ENCODE peak calls at places on chromosomes 4 and X, in eight cellular contexts. P is activated CD4-positive, CD25-positive, alpha-beta regulatory T cell; U is NCI-H1694 treated with DMSO at 0.1 percent for 48 hours; J is foreskin fibroblast; C is activated CD4-positive, alpha-beta T cell treated with anti-CD3 and anti-CD28 coated beads, Interleukin-2, amount 50 U/mL, for 48 hours; L is effector memory CD4-positive, alpha-beta T cell; H is PC-3; T is mesenchymal stem cell. R is an unnamed sample.

GRCh38 chr4:109993116-109993515 is 80.4 kb downstream of the EGF start:
- DNase-seq in T (no peak), U (no peak), J (no peak), H (no peak), C (no peak), L (no peak), P (no peak), R (no peak)

GRCh38 chr4:7414736-7415510 is 19.8 kb downstream of the PSAPL1 start:
- DNase-seq in H (no peak), P (no peak), U (no peak), C (no peak), T (no peak), L (no peak), J (no peak), R (no peak)

GRCh38 chr4:15327311-15328298 is 100.2 kb upstream of the C1QTNF7 start:
- DNase-seq in J (peak), C (no peak), L (no peak), T (peak), H (no peak), P (no peak), U (no peak), R (no peak)

GRCh38 chr4:114025176-114025777 is 45.8 kb upstream of the ARSJ start:
- DNase-seq in P (no peak), U (no peak), C (no peak), J (no peak), L (no peak), T (no peak), H (no peak), R (no peak)

GRCh38 chrX:108834036-108834435 is 97.7 kb upstream of the IRS4 start:
- DNase-seq in U (no peak), T (no peak), J (no peak), C (no peak), L (no peak), H (no peak), P (no peak), R (peak)

GRCh38 chrX:31266172-31267076 is 194.6 kb upstream of the FTHL17 start:
- DNase-seq in L (no peak), T (peak), P (no peak), H (no peak), C (peak), U (no peak), J (no peak), R (peak)

GRCh38 chr4:14667624-14668295 is 334.5 kb upstream of the CPEB2 start:
- DNase-seq in T (no peak), J (no peak), P (no peak), U (no peak), L (no peak), C (no peak), H (peak), R (no peak)

GRCh38 chr4:180923476-180923875 is 1319.7 kb upstream of the TENM3 start:
- DNase-seq in L (no peak), T (peak), C (no peak), H (peak), U (no peak), J (no peak), P (no peak), R (no peak)

GRCh38 chrX:97102938-97103337 is 219.2 kb downstream of the RPA4 start:
- DNase-seq in J (no peak), T (no peak), P (no peak), H (no peak), L (no peak), C (no peak), U (no peak), R (no peak)

GRCh38 chrX:153642655-153643430 is 4.2 kb upstream of the DUSP9 start:
- DNase-seq in P (no peak), J (no peak), C (no peak), H (no peak), T (no peak), L (no peak), U (no peak), R (no peak)

GRCh38 chr4:91058345-91058744 is 931.2 kb downstream of the CCSER1 start:
- DNase-seq in U (no peak), J (no peak), P (no peak), H (peak), C (no peak), T (peak), L (no peak), R (no peak)

GRCh38 chr4:69092980-69093568 is 3.2 kb upstream of the UGT2B7 start:
- DNase-seq in P (no peak), C (no peak), J (no peak), L (no peak), U (no peak), T (no peak), H (no peak), R (no peak)

GRCh38 chr4:153345011-153345981 is 808 bp downstream of the MND1 start:
- DNase-seq in U (peak), L (peak), H (peak), C (peak), T (peak), P (peak), J (peak), R (no peak)

GRCh38 chr4:168995537-168996295 is 14.3 kb downstream of the CBR4 start:
- DNase-seq in P (no peak), J (no peak), C (no peak), H (peak), L (no peak), U (no peak), T (peak), R (no peak)

GRCh38 chrX:254630-255215 is 26.5 kb upstream of the PLCXD1 start:
- DNase-seq in J (no peak), T (no peak), H (no peak), L (no peak), C (no peak), U (no peak), P (no peak), R (no peak)

GRCh38 chr4:91147067-91147466 is 1019.9 kb downstream of the CCSER1 start:
- DNase-seq in J (no peak), C (no peak), L (no peak), U (no peak), H (no peak), T (no peak), P (no peak), R (no peak)

GRCh38 chrX:27883468-27884092 is 75.8 kb downstream of the MAGEB10 start:
- DNase-seq in H (no peak), J (no peak), T (peak), P (no peak), C (no peak), U (no peak), L (no peak), R (no peak)

GRCh38 chr4:4417886-4418285 is 31.0 kb downstream of the NSG1 start:
- DNase-seq in T (no peak), J (no peak), H (no peak), L (no peak), P (no peak), C (no peak), U (peak), R (no peak)

GRCh38 chr4:184473265-184473514 is 1.2 kb downstream of the IRF2 start:
- DNase-seq in P (no peak), U (no peak), H (no peak), T (no peak), C (no peak), J (peak), L (no peak), R (no peak)

GRCh38 chr4:186765673-186766546 is 42.3 kb upstream of the FAT1 start:
- DNase-seq in C (no peak), L (no peak), H (no peak), T (no peak), U (no peak), J (no peak), P (no peak), R (no peak)

GRCh38 chr4:52744588-52744987 is 6.6 kb downstream of the ERVMER34-1 start:
- DNase-seq in P (no peak), C (no peak), J (no peak), U (no peak), T (no peak), L (no peak), H (no peak), R (no peak)

GRCh38 chr4:87019898-87020297 is 85.1 kb downstream of the AFF1 start:
- DNase-seq in C (no peak), L (no peak), T (no peak), P (no peak), H (no peak), J (no peak), U (no peak), R (no peak)

GRCh38 chrX:51420610-51421009 is 75.8 kb downstream of the NUDT11 start:
- DNase-seq in P (no peak), C (peak), U (peak), J (peak), H (peak), T (peak), L (no peak), R (no peak)

GRCh38 chr4:7744131-7744804 is 195.4 kb downstream of the AFAP1 start:
- DNase-seq in P (no peak), U (no peak), H (no peak), T (no peak), J (no peak), L (no peak), C (no peak), R (no peak)

GRCh38 chr4:24862073-24862751 is 50.6 kb downstream of the CCDC149 start:
- DNase-seq in L (no peak), H (no peak), J (no peak), U (no peak), P (no peak), C (no peak), T (no peak), R (no peak)

GRCh38 chr4:119130365-119131065 is 5.1 kb upstream of the MYOZ2 start:
- DNase-seq in L (no peak), T (peak), H (no peak), U (no peak), J (peak), P (no peak), C (no peak), R (peak)

GRCh38 chr4:15402974-15403373 is 24.9 kb upstream of the C1QTNF7 start:
- DNase-seq in J (no peak), C (no peak), U (no peak), P (no peak), L (no peak), T (no peak), H (no peak), R (no peak)

GRCh38 chr4:40681600-40682297 is 52.1 kb upstream of the RBM47 start:
- DNase-seq in L (no peak), T (no peak), P (no peak), U (no peak), J (no peak), C (no peak), H (no peak), R (no peak)

GRCh38 chrX:104668550-104668949 is 102.6 kb downstream of the IL1RAPL2 start:
- DNase-seq in P (no peak), L (no peak), J (no peak), C (no peak), U (no peak), T (peak), H (peak), R (no peak)

GRCh38 chr4:108861339-108861738 is 98.5 kb upstream of the ETNPPL start:
- DNase-seq in U (no peak), L (no peak), J (no peak), H (peak), T (no peak), P (no peak), C (no peak), R (no peak)

R was measured in NCI-H774.